ENCODE peak calls at places on chromosome 19, in seven cellular contexts. U is left colon; L is NAMALWA; C is stimulated activated CD8-positive, alpha-beta memory T cell treated with anti-CD3 and anti-CD28 coated beads, Interleukin-4, amount 100 ng/mL, for 1 hour; O is effector memory CD4-positive, alpha-beta T cell; B is amniotic stem cell; W is GM06990. Y is an unnamed sample.

GRCh38 chr19:47726467-47726866 is 13.2 kb downstream of the EHD2 start:
- DNase-seq in U (no peak), L (no peak), C (no peak), O (no peak), B (no peak), W (no peak), Y (no peak)

GRCh38 chr19:14350302-14350701 is 30.9 kb upstream of the ADGRE5 start:
- DNase-seq in U (no peak), L (no peak), C (no peak), O (no peak), B (no peak), W (no peak), Y (no peak)

GRCh38 chr19:900302-901111 is 7.2 kb downstream of the RNU6-9 start:
- DNase-seq in U (peak), L (no peak), C (no peak), O (no peak), B (no peak), W (peak), Y (no peak)

GRCh38 chr19:49455729-49456128 is 2.7 kb downstream of the ALDH16A1 start:
- DNase-seq in U (no peak), L (no peak), C (no peak), O (no peak), B (no peak), W (no peak), Y (no peak)

GRCh38 chr19:55258476-55258827 is 365 bp downstream of the PPP6R1 start:
- DNase-seq in U (no peak), L (no peak), C (no peak), O (peak), B (no peak), W (no peak), Y (no peak)

GRCh38 chr19:35143231-35143715 is at the start of gene FXYD7:
- DNase-seq in U (peak), L (no peak), C (no peak), O (no peak), B (no peak), W (no peak), Y (no peak)

GRCh38 chr19:13002970-13003540 is 7.8 kb downstream of the NFIX start:
- DNase-seq in U (no peak), L (no peak), C (no peak), O (no peak), B (no peak), W (no peak), Y (no peak)

GRCh38 chr19:11019824-11020223 is 59.0 kb downstream of the SMARCA4 start:
- DNase-seq in U (no peak), L (no peak), C (no peak), O (no peak), B (no peak), W (no peak), Y (no peak)

GRCh38 chr19:46351241-46352041 is 4.6 kb downstream of the PPP5C start:
- DNase-seq in U (peak), L (peak), C (no peak), O (no peak), B (no peak), W (no peak), Y (no peak)

GRCh38 chr19:56476671-56477428 is at the start of gene ZNF667:
- DNase-seq in U (no peak), L (no peak), C (no peak), O (no peak), B (peak), W (no peak), Y (peak)

GRCh38 chr19:364496-365287 is 20.1 kb upstream of the MIER2 start:
- DNase-seq in U (no peak), L (no peak), C (no peak), O (no peak), B (no peak), W (no peak), Y (no peak)

GRCh38 chr19:35288331-35288730 is 3.6 kb upstream of the MAG start:
- DNase-seq in U (no peak), L (no peak), C (no peak), O (no peak), B (no peak), W (no peak), Y (no peak)

GRCh38 chr19:39971380-39971841 is 446 bp downstream of the PSMC4 start:
- DNase-seq in U (no peak), L (peak), C (no peak), O (no peak), B (no peak), W (no peak), Y (no peak)